ENCODE peak calls at places on chromosomes 3 and 15, in five cellular contexts. P, G, Z, K and H are unnamed samples.
A peak's percentile ranks its signal among the peaks of the same experiment; 100 is the strongest.

GRCh38 chr15:66180706-66181105 is 72.8 kb downstream of the MEGF11 start:
- DNase-seq in P (no peak), G (no peak), Z (no peak), K (no peak), H (no peak)

GRCh38 chr3:194100856-194101390 is 35.0 kb upstream of the HES1 start:
- DNase-seq in P (peak; percentile 79), G (no peak), Z (peak; percentile 92), K (no peak), H (no peak)

GRCh38 chr3:25856902-25857518 is 67.1 kb downstream of the OXSM start:
- DNase-seq in P (no peak), G (peak; percentile 49), Z (no peak), K (no peak), H (no peak)

GRCh38 chr15:92719024-92719423 is 63.4 kb upstream of the FAM174B start:
- DNase-seq in P (no peak), G (no peak), Z (no peak), K (no peak), H (no peak)

GRCh38 chr3:8975081-8976020 is 12.1 kb upstream of the RAD18 start:
- DNase-seq in P (no peak), G (no peak), Z (no peak), K (no peak), H (no peak)

GRCh38 chr3:12999147-13000140 is 73.8 kb downstream of the IQSEC1 start:
- DNase-seq in P (no peak), G (peak; percentile 48), Z (peak; percentile 91), K (no peak), H (no peak)

GRCh38 chr3:103992469-103992868 is 1374.2 kb upstream of the ALCAM start:
- DNase-seq in P (no peak), G (no peak), Z (no peak), K (no peak), H (peak; percentile 43)

GRCh38 chr15:48442011-48442410 is 110.8 kb downstream of the DUT start:
- DNase-seq in P (no peak), G (no peak), Z (no peak), K (no peak), H (no peak)

GRCh38 chr3:195238626-195239118 is 32.3 kb downstream of the XXYLT1 start:
- DNase-seq in P (no peak), G (no peak), Z (no peak), K (no peak), H (peak; percentile 20)

GRCh38 chr3:150319900-150320299 is 88.2 kb upstream of the TSC22D2 start:
- DNase-seq in P (no peak), G (peak; percentile 98), Z (no peak), K (no peak), H (no peak)

GRCh38 chr3:21466491-21466890 is 284.5 kb downstream of the ZNF385D start:
- DNase-seq in P (no peak), G (peak; percentile 68), Z (no peak), K (no peak), H (no peak)

GRCh38 chr3:58306662-58307286 is 454 bp downstream of the HTD2 start:
- DNase-seq in P (no peak), G (peak; percentile 41), Z (peak; percentile 61), K (peak; percentile 49), H (peak; percentile 81)

GRCh38 chr15:59296181-59296617 is 76.5 kb downstream of the MYO1E start:
- DNase-seq in P (no peak), G (peak; percentile 94), Z (no peak), K (no peak), H (peak; percentile 45)

GRCh38 chr15:40787344-40787841 is 17.6 kb downstream of the C15orf62 start:
- DNase-seq in P (no peak), G (peak; percentile 91), Z (peak; percentile 23), K (no peak), H (peak; percentile 87)

GRCh38 chr3:128006471-128007424 is 45.5 kb upstream of the SEC61A1 start:
- DNase-seq in P (no peak), G (no peak), Z (no peak), K (no peak), H (peak; percentile 81)

GRCh38 chr3:188416041-188416440 is 262.1 kb downstream of the LPP start:
- DNase-seq in P (no peak), G (peak; percentile 41), Z (no peak), K (no peak), H (no peak)

GRCh38 chr3:141094851-141095545 is 43.9 kb downstream of the SPSB4 start:
- DNase-seq in P (no peak), G (peak; percentile 73), Z (no peak), K (no peak), H (peak; percentile 38)

GRCh38 chr3:133413166-133414020 is 13.5 kb downstream of the BFSP2 start:
- DNase-seq in P (no peak), G (no peak), Z (no peak), K (no peak), H (no peak)

GRCh38 chr3:191915717-191916116 is 454.8 kb downstream of the PYDC2 start:
- DNase-seq in P (no peak), G (no peak), Z (no peak), K (no peak), H (no peak)

DNA sequence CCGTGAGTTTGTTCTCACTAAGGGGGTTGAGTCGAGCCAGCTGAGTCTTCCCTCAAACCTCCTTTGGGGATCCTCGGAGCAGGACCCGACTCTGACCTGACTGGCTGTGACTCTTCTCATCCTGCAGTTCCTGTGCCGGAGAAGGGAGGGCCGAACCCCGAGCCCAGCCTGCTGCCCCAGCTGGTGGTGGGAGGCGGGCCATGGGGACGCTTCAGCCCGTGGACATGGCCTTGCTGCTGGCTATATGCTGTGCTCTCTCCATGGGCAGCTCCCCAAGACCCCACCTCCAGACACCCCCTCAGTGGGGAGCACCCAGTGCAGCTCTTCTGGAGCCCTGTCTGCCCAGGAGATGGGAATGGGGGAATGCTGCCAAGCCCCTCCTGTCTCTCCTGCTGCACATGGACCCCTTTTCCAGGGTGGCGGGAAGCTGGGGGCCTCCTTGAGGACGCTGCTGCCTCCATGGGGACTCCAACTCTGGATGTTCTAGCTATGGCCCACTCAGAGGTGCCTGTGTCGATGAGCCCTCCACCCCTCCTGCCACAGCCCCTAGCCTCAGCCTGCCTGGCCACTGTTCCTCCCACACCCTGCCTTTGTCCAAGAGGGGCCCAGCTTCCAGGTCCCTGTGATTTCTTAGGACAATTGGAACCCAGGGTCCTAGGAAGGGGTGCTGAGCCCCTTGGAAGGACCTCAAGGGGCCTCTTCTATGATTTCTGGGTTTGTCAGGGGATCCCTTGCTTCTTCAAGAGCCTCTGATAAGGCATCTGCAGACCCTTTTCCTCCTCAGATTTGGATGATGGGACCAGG is 12.8 kb downstream of the C15orf39 start:
- DNase-seq in P (no peak), G (no peak), Z (no peak), K (no peak), H (no peak)
- H3K4me1 ChIP-seq in P (peaks cover 11% of the 10 kb centered on the region), G (no peaks in the 10 kb centered on the region), Z (peaks cover 2% of the 10 kb centered on the region), K (no peaks in the 10 kb centered on the region), H (no peaks in the 10 kb centered on the region)

GRCh38 chr3:109254760-109255159 is 61.6 kb downstream of the DPPA2 start:
- DNase-seq in P (no peak), G (no peak), Z (no peak), K (no peak), H (no peak)
- H3K4me1 ChIP-seq in P (no peaks in the 10 kb centered on the region), G (no peaks in the 10 kb centered on the region), Z (peaks cover 5% of the 10 kb centered on the region), K (no peaks in the 10 kb centered on the region), H (no peaks in the 10 kb centered on the region)

GRCh38 chr15:64315136-64315661 is 40.8 kb downstream of the CSNK1G1 start:
- DNase-seq in P (no peak), G (no peak), Z (no peak), K (no peak), H (no peak)
- H3K4me1 ChIP-seq in P (no peaks in the 10 kb centered on the region), G (no peaks in the 10 kb centered on the region), Z (no peaks in the 10 kb centered on the region), K (peaks cover 4% of the 10 kb centered on the region), H (peaks cover 2% of the 10 kb centered on the region)

GRCh38 chr3:15327941-15328340 is 4.4 kb downstream of the SH3BP5 start:
- DNase-seq in P (no peak), G (peak; percentile 61), Z (no peak), K (no peak), H (no peak)
- H3K4me1 ChIP-seq in P (peaks cover 32% of the 10 kb centered on the region), G (peaks cover 2% of the 10 kb centered on the region), Z (peaks cover 56% of the 10 kb centered on the region), K (peaks cover 35% of the 10 kb centered on the region), H (peaks cover 21% of the 10 kb centered on the region)

GRCh38 chr15:39195988-39196486 is 384.8 kb upstream of the THBS1 start:
- DNase-seq in P (no peak), G (peak; percentile 92), Z (no peak), K (no peak), H (no peak)
- H3K4me1 ChIP-seq in P (no peaks in the 10 kb centered on the region), G (peaks cover 15% of the 10 kb centered on the region), Z (no peaks in the 10 kb centered on the region), K (peaks cover 4% of the 10 kb centered on the region), H (peaks cover 3% of the 10 kb centered on the region)

DNA sequence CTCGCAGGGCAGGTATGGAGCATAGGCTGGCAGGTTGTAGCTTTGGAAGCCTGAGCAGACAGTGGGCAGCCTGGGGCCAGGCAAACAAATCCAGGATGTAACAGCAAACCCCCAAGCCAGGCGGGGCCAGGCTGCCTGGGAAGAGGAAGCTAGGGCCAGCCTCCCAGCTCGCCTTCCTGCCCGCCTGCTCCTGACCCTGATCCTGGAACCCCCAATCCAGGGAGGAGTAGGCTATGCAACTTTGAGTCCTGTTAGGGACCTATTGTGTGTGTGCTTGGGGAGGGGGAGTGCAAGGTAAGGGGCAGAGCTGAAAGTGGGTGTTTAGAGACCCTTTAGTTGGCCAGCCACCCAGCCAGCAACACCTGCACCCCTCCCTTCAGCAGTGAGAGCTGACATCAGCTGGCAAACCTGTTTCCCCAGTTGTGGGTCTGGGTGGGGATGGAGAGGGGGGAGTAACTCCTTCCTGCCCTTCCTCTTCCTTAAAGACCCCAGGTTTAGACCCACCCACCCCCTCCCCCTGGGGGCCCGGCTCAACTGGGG is 2.5 kb downstream of the NBEAL2 start:
- DNase-seq in P (no peak), G (no peak), Z (peak; percentile 63), K (no peak), H (peak; percentile 83)
- H3K4me1 ChIP-seq in P (peaks cover 37% of the 10 kb centered on the region), G (peaks cover 7% of the 10 kb centered on the region), Z (peaks cover 9% of the 10 kb centered on the region), K (peaks cover 2% of the 10 kb centered on the region), H (peaks cover 12% of the 10 kb centered on the region)

DNA sequence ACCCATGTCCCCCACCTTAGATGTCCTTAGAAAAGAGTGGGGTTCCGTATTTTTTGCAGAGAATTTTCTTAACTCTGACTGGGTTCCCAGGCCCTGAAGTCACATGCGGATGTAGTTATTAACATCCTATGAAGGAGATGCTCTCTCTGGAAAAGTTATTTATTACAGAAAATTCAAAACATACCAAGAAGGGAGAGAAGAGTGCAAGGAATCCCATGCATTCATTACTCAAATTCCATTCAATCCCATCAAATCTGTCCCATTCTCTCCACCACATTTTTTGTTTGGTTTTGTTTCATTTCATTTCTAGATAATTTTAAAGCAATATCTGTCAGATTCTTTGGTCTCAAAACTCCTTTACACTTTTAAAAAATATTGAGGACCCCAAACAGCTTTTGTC is 34.3 kb upstream of the ANKRD34C start:
- DNase-seq in P (no peak), G (no peak), Z (no peak), K (no peak), H (no peak)
- H3K4me1 ChIP-seq in P (no peaks in the 10 kb centered on the region), G (no peaks in the 10 kb centered on the region), Z (no peaks in the 10 kb centered on the region), K (no peaks in the 10 kb centered on the region), H (no peaks in the 10 kb centered on the region)

DNA sequence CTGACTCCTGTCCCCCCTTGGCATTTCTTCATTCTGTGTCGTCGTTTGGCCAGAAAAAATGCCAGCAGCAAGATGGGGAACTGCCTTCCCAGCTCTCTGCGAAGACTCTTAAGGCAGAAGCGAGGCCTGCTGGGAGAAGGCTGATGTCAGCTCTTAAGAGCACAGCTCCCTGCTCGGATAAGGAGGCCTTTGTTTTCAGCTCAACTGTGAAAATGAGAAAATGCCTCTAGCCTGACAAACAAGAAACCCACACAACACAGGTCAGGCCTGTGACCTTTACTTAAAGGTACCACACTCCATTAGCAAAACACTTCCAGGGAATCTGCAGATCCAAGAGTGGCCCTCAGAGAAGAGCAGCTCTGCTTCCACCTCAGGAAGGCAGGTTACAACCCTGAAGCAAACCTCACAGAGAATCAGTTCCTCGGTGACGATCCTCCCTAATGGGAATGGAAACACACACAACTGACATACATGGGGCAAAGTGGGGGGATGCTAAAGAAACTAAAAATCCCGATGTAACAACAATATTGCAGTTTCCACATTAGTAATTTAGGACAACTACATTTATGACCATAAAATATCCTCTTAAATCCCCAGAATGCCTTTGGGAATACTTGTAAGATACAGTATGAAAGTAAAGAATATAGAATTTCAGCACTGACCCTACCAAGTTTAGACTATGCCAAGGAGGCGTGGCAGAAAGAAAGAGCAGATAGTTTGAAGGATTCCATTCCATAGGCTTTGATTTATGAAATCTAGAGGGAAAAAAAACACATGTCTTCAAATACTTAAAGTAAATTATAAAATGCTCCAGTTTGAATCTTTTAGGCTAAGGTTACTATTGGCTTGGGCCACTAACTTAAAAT is 52.1 kb downstream of the VGLL4 start:
- DNase-seq in P (no peak), G (peak; percentile 96), Z (no peak), K (peak; percentile 47), H (peak; percentile 88)
- H3K4me1 ChIP-seq in P (no peaks in the 10 kb centered on the region), G (peaks cover 22% of the 10 kb centered on the region), Z (peaks cover 5% of the 10 kb centered on the region), K (peaks cover 48% of the 10 kb centered on the region), H (peaks cover 39% of the 10 kb centered on the region)